ENCODE peak calls at places on chromosomes 1 and 21, in five cellular contexts. One of them, this sample, is unnamed.

GRCh38 chr1:77370161-77370560 is 88.3 kb downstream of the AK5 start:
- DNase-seq in H9: no peak
- DNase-seq in H1: no peak
- DNase-seq in trophoblast cell: no peak
- DNase-seq in mesenchymal stem cell: peak; percentile 91
- DNase-seq in this sample: no peak

GRCh38 chr1:5509664-5510452 is 482.4 kb downstream of the NPHP4 start:
- DNase-seq in H9: peak; percentile 78
- DNase-seq in H1: peak; percentile 50
- DNase-seq in trophoblast cell: peak; percentile 55
- DNase-seq in mesenchymal stem cell: peak; percentile 24
- DNase-seq in this sample: peak; percentile 68

GRCh38 chr1:7104053-7104738 is 318.9 kb downstream of the CAMTA1 start:
- DNase-seq in H9: no peak
- DNase-seq in H1: no peak
- DNase-seq in trophoblast cell: no peak
- DNase-seq in mesenchymal stem cell: peak; percentile 0
- DNase-seq in this sample: no peak

GRCh38 chr1:48916121-48917069 is 139.7 kb upstream of the BEND5 start:
- DNase-seq in H9: peak; percentile 76
- DNase-seq in H1: peak; percentile 27
- DNase-seq in trophoblast cell: peak; percentile 43
- DNase-seq in mesenchymal stem cell: peak; percentile 35
- DNase-seq in this sample: peak; percentile 38

GRCh38 chr1:42832636-42833265 is 13.7 kb upstream of the ZNF691 start:
- DNase-seq in H9: no peak
- DNase-seq in H1: no peak
- DNase-seq in trophoblast cell: peak; percentile 6
- DNase-seq in mesenchymal stem cell: no peak
- DNase-seq in this sample: no peak

GRCh38 chr1:63874278-63874880 is 100.6 kb downstream of the ROR1 start:
- DNase-seq in H9: no peak
- DNase-seq in H1: no peak
- DNase-seq in trophoblast cell: no peak
- DNase-seq in mesenchymal stem cell: peak; percentile 71
- DNase-seq in this sample: no peak

GRCh38 chr1:231265379-231265778 is 24.4 kb downstream of the GNPAT start:
- DNase-seq in H9: no peak
- DNase-seq in H1: no peak
- DNase-seq in trophoblast cell: no peak
- DNase-seq in mesenchymal stem cell: no peak
- DNase-seq in this sample: no peak

GRCh38 chr21:33402011-33402979 is 918 bp upstream of the IFNGR2 start:
- DNase-seq in H9: peak; percentile 60
- DNase-seq in H1: no peak
- DNase-seq in trophoblast cell: peak; percentile 96
- DNase-seq in mesenchymal stem cell: peak; percentile 82
- DNase-seq in this sample: peak; percentile 39

GRCh38 chr1:236021424-236022135 is 43.3 kb downstream of the NID1 start:
- DNase-seq in H9: no peak
- DNase-seq in H1: no peak
- DNase-seq in trophoblast cell: no peak
- DNase-seq in mesenchymal stem cell: no peak
- DNase-seq in this sample: peak; percentile 12

GRCh38 chr1:1134300-1134961 is 18.5 kb upstream of the C1orf159 start:
- DNase-seq in H9: no peak
- DNase-seq in H1: no peak
- DNase-seq in trophoblast cell: no peak
- DNase-seq in mesenchymal stem cell: no peak
- DNase-seq in this sample: no peak

GRCh38 chr1:237736372-237737029 is 154.2 kb downstream of the ZP4 start:
- DNase-seq in H9: peak; percentile 33
- DNase-seq in H1: no peak
- DNase-seq in trophoblast cell: peak; percentile 47
- DNase-seq in mesenchymal stem cell: no peak
- DNase-seq in this sample: no peak

GRCh38 chr1:201958348-201958747 is 3.0 kb downstream of the TIMM17A start:
- DNase-seq in H9: no peak
- DNase-seq in H1: no peak
- DNase-seq in trophoblast cell: no peak
- DNase-seq in mesenchymal stem cell: no peak
- DNase-seq in this sample: no peak

GRCh38 chr1:201949491-201949890 is 3.1 kb upstream of the LMOD1 start:
- DNase-seq in H9: no peak
- DNase-seq in H1: no peak
- DNase-seq in trophoblast cell: no peak
- DNase-seq in mesenchymal stem cell: no peak
- DNase-seq in this sample: no peak

GRCh38 chr1:201955750-201956143 is 444 bp downstream of the TIMM17A start:
- DNase-seq in H9: no peak
- DNase-seq in H1: no peak
- DNase-seq in trophoblast cell: no peak
- DNase-seq in mesenchymal stem cell: no peak
- DNase-seq in this sample: no peak

GRCh38 chr1:201955009-201955749 is at the start of gene TIMM17A:
- DNase-seq in H9: peak; percentile 97
- DNase-seq in H1: peak; percentile 77
- DNase-seq in trophoblast cell: peak; percentile 99
- DNase-seq in mesenchymal stem cell: peak; percentile 99
- DNase-seq in this sample: peak; percentile 92

DNA sequence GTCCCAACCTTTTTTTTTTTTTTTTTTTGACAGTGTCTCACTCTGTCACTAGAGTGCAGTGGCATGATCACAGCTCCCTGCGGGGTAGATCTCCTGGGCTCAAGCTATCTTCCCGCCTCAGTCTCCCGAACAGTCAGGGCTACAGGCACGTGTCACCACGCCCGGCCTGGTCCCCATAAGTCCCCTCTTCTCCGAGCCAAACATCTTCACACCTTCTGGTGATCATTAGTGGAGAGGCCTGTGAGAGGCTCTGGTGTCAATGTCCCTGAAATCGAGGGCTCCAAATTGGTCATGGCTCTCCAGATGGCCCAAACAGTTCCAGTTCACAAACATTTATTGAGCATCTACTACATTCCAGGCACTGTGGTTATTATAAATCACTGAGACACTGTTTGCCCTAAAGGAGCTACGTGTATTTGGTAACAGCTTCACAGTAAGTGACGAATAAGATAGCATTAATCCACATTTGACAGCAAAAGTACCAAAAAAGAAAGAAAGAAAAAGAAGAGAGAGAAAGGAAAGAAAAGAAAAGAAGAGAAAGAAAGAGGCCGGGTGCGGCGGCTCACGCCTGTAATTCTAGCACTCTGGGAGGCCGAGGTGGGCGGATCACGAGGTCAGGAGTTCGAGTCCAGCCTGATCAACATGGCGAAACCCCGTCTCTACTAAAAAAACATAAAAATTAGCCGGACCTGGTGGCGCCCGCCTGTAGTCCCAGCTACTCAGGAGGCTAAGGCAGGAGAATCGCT is 867 bp upstream of the TIMM17A start:
- DNase-seq in H9: no peak
- DNase-seq in H1: no peak
- DNase-seq in trophoblast cell: peak; percentile 39
- DNase-seq in mesenchymal stem cell: peak; percentile 14
- DNase-seq in this sample: no peak
- H3K4ac ChIP-seq in H9: no peak overlapping the region
- H3K4ac ChIP-seq in H1: no peak overlapping the region
- H3K4ac ChIP-seq in trophoblast cell: no peak overlapping the region
- H3K4ac ChIP-seq in mesenchymal stem cell: no peak overlapping the region
- H3K4ac ChIP-seq in this sample: no peak overlapping the region

GRCh38 chr1:3908886-3909517 is 8.9 kb upstream of the C1orf174 start:
- DNase-seq in H9: no peak
- DNase-seq in H1: no peak
- DNase-seq in trophoblast cell: no peak
- DNase-seq in mesenchymal stem cell: no peak
- DNase-seq in this sample: no peak
- H2BK12ac ChIP-seq in H9: no peak overlapping the region
- H2BK12ac ChIP-seq in H1: no peak overlapping the region
- H2BK12ac ChIP-seq in trophoblast cell: no peak overlapping the region
- H2BK12ac ChIP-seq in mesenchymal stem cell: no peak overlapping the region
- H2BK12ac ChIP-seq in this sample: peak overlapping the region; percentile 4

DNA sequence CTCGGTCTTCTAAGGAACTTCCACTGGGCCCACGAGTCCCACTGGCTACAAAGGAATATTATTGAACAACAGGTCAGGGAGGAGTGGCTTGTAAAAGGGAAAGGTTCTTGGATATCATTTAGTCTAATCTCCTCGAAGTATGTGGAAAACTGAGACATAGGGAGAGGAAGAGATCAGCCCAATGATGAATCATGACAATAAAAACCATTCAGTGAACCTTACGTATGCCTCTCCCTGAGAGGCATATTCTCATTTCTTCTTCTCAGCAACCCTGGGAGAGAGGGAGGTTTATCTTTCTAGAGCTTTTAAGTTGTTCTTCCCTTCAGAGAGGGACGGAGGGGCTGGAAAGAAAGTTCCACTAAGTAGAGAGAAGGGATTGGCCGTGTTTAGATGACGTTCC is 5.3 kb upstream of the MOB3C start:
- DNase-seq in H9: no peak
- DNase-seq in H1: no peak
- DNase-seq in trophoblast cell: no peak
- DNase-seq in mesenchymal stem cell: no peak
- DNase-seq in this sample: no peak
- H3K27ac ChIP-seq in H9: no peak overlapping the region
- H3K27ac ChIP-seq in H1: no peak overlapping the region
- H3K27ac ChIP-seq in trophoblast cell: no peak overlapping the region
- H3K27ac ChIP-seq in mesenchymal stem cell: no peak overlapping the region
- H3K27ac ChIP-seq in this sample: no peak overlapping the region

GRCh38 chr1:50603274-50604271 is 180.3 kb upstream of the DMRTA2 start:
- DNase-seq in H9: no peak
- DNase-seq in H1: no peak
- DNase-seq in trophoblast cell: no peak
- DNase-seq in mesenchymal stem cell: peak; percentile 27
- DNase-seq in this sample: no peak
- H3K4ac ChIP-seq in H9: no peak overlapping the region
- H3K4ac ChIP-seq in H1: no peak overlapping the region
- H3K4ac ChIP-seq in trophoblast cell: no peak overlapping the region
- H3K4ac ChIP-seq in mesenchymal stem cell: no peak overlapping the region
- H3K4ac ChIP-seq in this sample: no peak overlapping the region

GRCh38 chr1:169902750-169903149 is 9.1 kb upstream of the SCYL3 start:
- DNase-seq in H9: no peak
- DNase-seq in H1: no peak
- DNase-seq in trophoblast cell: no peak
- DNase-seq in mesenchymal stem cell: no peak
- DNase-seq in this sample: no peak

GRCh38 chr1:169901119-169901518 is 7.4 kb upstream of the SCYL3 start:
- DNase-seq in H9: no peak
- DNase-seq in H1: no peak
- DNase-seq in trophoblast cell: no peak
- DNase-seq in mesenchymal stem cell: no peak
- DNase-seq in this sample: no peak

GRCh38 chr1:169909499-169909898 is 15.8 kb upstream of the SCYL3 start:
- DNase-seq in H9: no peak
- DNase-seq in H1: no peak
- DNase-seq in trophoblast cell: no peak
- DNase-seq in mesenchymal stem cell: no peak
- DNase-seq in this sample: no peak

GRCh38 chr1:169904834-169905233 is 11.1 kb upstream of the SCYL3 start:
- DNase-seq in H9: no peak
- DNase-seq in H1: no peak
- DNase-seq in trophoblast cell: no peak
- DNase-seq in mesenchymal stem cell: no peak
- DNase-seq in this sample: no peak

GRCh38 chr1:169906938-169907337 is 13.2 kb upstream of the SCYL3 start:
- DNase-seq in H9: no peak
- DNase-seq in H1: no peak
- DNase-seq in trophoblast cell: no peak
- DNase-seq in mesenchymal stem cell: no peak
- DNase-seq in this sample: no peak
- H2BK12ac ChIP-seq in H9: no peak overlapping the region
- H2BK12ac ChIP-seq in H1: no peak overlapping the region
- H2BK12ac ChIP-seq in trophoblast cell: no peak overlapping the region
- H2BK12ac ChIP-seq in mesenchymal stem cell: no peak overlapping the region
- H2BK12ac ChIP-seq in this sample: no peak overlapping the region

GRCh38 chr1:21272540-21272939 is 17.7 kb downstream of the ECE1 start:
- DNase-seq in H9: no peak
- DNase-seq in H1: no peak
- DNase-seq in trophoblast cell: no peak
- DNase-seq in mesenchymal stem cell: no peak
- DNase-seq in this sample: no peak
- H3K27ac ChIP-seq in H9: no peak overlapping the region
- H3K27ac ChIP-seq in H1: no peak overlapping the region
- H3K27ac ChIP-seq in trophoblast cell: no peak overlapping the region
- H3K27ac ChIP-seq in mesenchymal stem cell: no peak overlapping the region
- H3K27ac ChIP-seq in this sample: no peak overlapping the region

GRCh38 chr1:201456499-201457309 is 12.3 kb downstream of the PHLDA3 start:
- DNase-seq in H9: peak; percentile 31
- DNase-seq in H1: no peak
- DNase-seq in trophoblast cell: peak; percentile 89
- DNase-seq in mesenchymal stem cell: peak; percentile 99
- DNase-seq in this sample: no peak
- H3K4ac ChIP-seq in H9: no peak overlapping the region
- H3K4ac ChIP-seq in H1: no peak overlapping the region
- H3K4ac ChIP-seq in trophoblast cell: no peak overlapping the region
- H3K4ac ChIP-seq in mesenchymal stem cell: peak overlapping the region; percentile 21
- H3K4ac ChIP-seq in this sample: no peak overlapping the region

GRCh38 chr1:211925016-211925415 is 94.5 kb upstream of the LPGAT1 start:
- DNase-seq in H9: peak; percentile 67
- DNase-seq in H1: no peak
- DNase-seq in trophoblast cell: no peak
- DNase-seq in mesenchymal stem cell: no peak
- DNase-seq in this sample: no peak
- H2BK12ac ChIP-seq in H9: no peak overlapping the region
- H2BK12ac ChIP-seq in H1: no peak overlapping the region
- H2BK12ac ChIP-seq in trophoblast cell: no peak overlapping the region
- H2BK12ac ChIP-seq in mesenchymal stem cell: peak overlapping the region; percentile 9
- H2BK12ac ChIP-seq in this sample: no peak overlapping the region

GRCh38 chr1:109618614-109619404 is 607 bp downstream of the GNAT2 start:
- DNase-seq in H9: no peak
- DNase-seq in H1: no peak
- DNase-seq in trophoblast cell: no peak
- DNase-seq in mesenchymal stem cell: no peak
- DNase-seq in this sample: no peak
- H3K27ac ChIP-seq in H9: no peak overlapping the region
- H3K27ac ChIP-seq in H1: no peak overlapping the region
- H3K27ac ChIP-seq in trophoblast cell: no peak overlapping the region
- H3K27ac ChIP-seq in mesenchymal stem cell: peak overlapping the region; percentile 75
- H3K27ac ChIP-seq in this sample: no peak overlapping the region

This sample was measured in neuronal stem cell.